ENCODE peak calls at places on chromosomes 11 and 22, in five cellular contexts. One of them, this sample, is unnamed.

GRCh38 chr11:61957028-61957770 is 7.0 kb downstream of the BEST1 start:
- DNase-seq in kidney glomerular epithelial cell: no peak
- DNase-seq in left lung: no peak
- DNase-seq in left ventricle myocardium inferior: no peak
- DNase-seq in GM20000: no peak
- DNase-seq in this sample: no peak

GRCh38 chr22:49212002-49212401 is 615.7 kb downstream of the BRD1 start:
- DNase-seq in kidney glomerular epithelial cell: no peak
- DNase-seq in left lung: no peak
- DNase-seq in left ventricle myocardium inferior: peak
- DNase-seq in GM20000: no peak
- DNase-seq in this sample: peak

GRCh38 chr11:65290448-65291165 is 24.1 kb upstream of the CDC42EP2 start:
- DNase-seq in kidney glomerular epithelial cell: no peak
- DNase-seq in left lung: peak
- DNase-seq in left ventricle myocardium inferior: peak
- DNase-seq in GM20000: peak
- DNase-seq in this sample: peak

GRCh38 chr11:61543606-61544306 is 35.2 kb downstream of the LRRC10B start:
- DNase-seq in kidney glomerular epithelial cell: no peak
- DNase-seq in left lung: peak
- DNase-seq in left ventricle myocardium inferior: no peak
- DNase-seq in GM20000: peak
- DNase-seq in this sample: no peak

GRCh38 chr11:114265084-114265878 is 30.9 kb upstream of the NNMT start:
- DNase-seq in kidney glomerular epithelial cell: no peak
- DNase-seq in left lung: no peak
- DNase-seq in left ventricle myocardium inferior: no peak
- DNase-seq in GM20000: no peak
- DNase-seq in this sample: no peak

GRCh38 chr11:97019305-97019704 is 629.5 kb downstream of the JRKL start:
- DNase-seq in kidney glomerular epithelial cell: no peak
- DNase-seq in left lung: no peak
- DNase-seq in left ventricle myocardium inferior: no peak
- DNase-seq in GM20000: no peak
- DNase-seq in this sample: no peak

GRCh38 chr11:80668039-80668438 is 1227.2 kb upstream of the TENM4 start:
- DNase-seq in kidney glomerular epithelial cell: no peak
- DNase-seq in left lung: no peak
- DNase-seq in left ventricle myocardium inferior: no peak
- DNase-seq in GM20000: no peak
- DNase-seq in this sample: no peak

GRCh38 chr11:84247931-84248330 is 961.8 kb upstream of the CCDC90B start:
- DNase-seq in kidney glomerular epithelial cell: no peak
- DNase-seq in left lung: no peak
- DNase-seq in left ventricle myocardium inferior: no peak
- DNase-seq in GM20000: no peak
- DNase-seq in this sample: no peak

GRCh38 chr22:23565942-23566715 is 14.0 kb downstream of the IGLL1 start:
- DNase-seq in kidney glomerular epithelial cell: no peak
- DNase-seq in left lung: no peak
- DNase-seq in left ventricle myocardium inferior: no peak
- DNase-seq in GM20000: no peak
- DNase-seq in this sample: no peak

GRCh38 chr11:11076879-11077278 is 219.0 kb upstream of the ZBED5 start:
- DNase-seq in kidney glomerular epithelial cell: no peak
- DNase-seq in left lung: no peak
- DNase-seq in left ventricle myocardium inferior: no peak
- DNase-seq in GM20000: no peak
- DNase-seq in this sample: no peak

GRCh38 chr11:114084414-114084813 is 24.9 kb downstream of the ZBTB16 start:
- DNase-seq in kidney glomerular epithelial cell: no peak
- DNase-seq in left lung: no peak
- DNase-seq in left ventricle myocardium inferior: no peak
- DNase-seq in GM20000: no peak
- DNase-seq in this sample: no peak